ENCODE peak calls at places on chromosomes 5 and 9, in ten cellular contexts. W is PC-3, L is IMR-90, E is upper lobe of right lung, G is cardiac muscle cell, O is body of pancreas, N is aorta, A is psoas muscle, X is left ventricle myocardium inferior, Y is GM23248. K is an unnamed sample. For H3K9me3, the result is how much of the 10 kb centered on the place peaks cover.

GRCh38 chr5:75034137-75034739 is 18.1 kb downstream of the GCNT4 start:
- DNase-seq in W (peak), L (no peak), E (no peak), G (no peak), O (no peak), N (no peak), A (no peak), X (no peak), Y (no peak), K (peak)

GRCh38 chr5:134103397-134103796 is 11.1 kb upstream of the TCF7 start:
- DNase-seq in W (no peak), L (no peak), E (no peak), G (no peak), O (no peak), N (no peak), A (no peak), X (no peak), Y (no peak), K (no peak)

GRCh38 chr9:93237535-93237934 is 53.6 kb downstream of the WNK2 start:
- DNase-seq in W (no peak), L (no peak), E (no peak), G (no peak), O (no peak), N (no peak), A (no peak), X (no peak), Y (no peak), K (no peak)

GRCh38 chr9:133584559-133585476 is 24.4 kb downstream of the FAM163B start:
- DNase-seq in W (no peak), L (no peak), E (no peak), G (no peak), O (no peak), N (no peak), A (no peak), X (no peak), Y (peak), K (no peak)

GRCh38 chr9:131349881-131350563 is 43.9 kb upstream of the PRRC2B start:
- DNase-seq in W (peak), L (peak), E (peak), G (peak), O (peak), N (peak), A (peak), X (peak), Y (peak), K (peak)

GRCh38 chr9:97632406-97632991 is 669 bp downstream of the TSTD2 start:
- DNase-seq in W (no peak), L (peak), E (peak), G (peak), O (peak), N (peak), A (peak), X (peak), Y (peak), K (no peak)

GRCh38 chr9:130933114-130934046 is 5.7 kb downstream of the FIBCD1 start:
- DNase-seq in W (peak), L (peak), E (no peak), G (no peak), O (no peak), N (no peak), A (no peak), X (no peak), Y (peak), K (no peak)

GRCh38 chr5:137617806-137618205 is 118.1 kb downstream of the KLHL3 start:
- DNase-seq in W (peak), L (peak), E (no peak), G (no peak), O (no peak), N (no peak), A (no peak), X (no peak), Y (peak), K (no peak)

GRCh38 chr5:154771383-154771901 is 16.3 kb downstream of the LARP1 start:
- DNase-seq in W (no peak), L (peak), E (no peak), G (peak), O (no peak), N (no peak), A (no peak), X (no peak), Y (peak), K (no peak)

GRCh38 chr9:113011911-113012381 is at the start of gene ZNF883:
- DNase-seq in W (no peak), L (peak), E (peak), G (peak), O (peak), N (peak), A (peak), X (peak), Y (peak), K (no peak)

GRCh38 chr9:14870086-14870485 is 40.1 kb downstream of the FREM1 start:
- DNase-seq in W (no peak), L (no peak), E (no peak), G (no peak), O (no peak), N (no peak), A (no peak), X (no peak), Y (no peak), K (no peak)

GRCh38 chr9:92295240-92295790 is 1.8 kb upstream of the IARS1 start:
- DNase-seq in W (no peak), L (no peak), E (no peak), G (peak), O (no peak), N (no peak), A (no peak), X (no peak), Y (no peak), K (no peak)

GRCh38 chr5:130222638-130223037 is 318.4 kb downstream of the CHSY3 start:
- DNase-seq in W (peak), L (no peak), E (no peak), G (no peak), O (no peak), N (no peak), A (no peak), X (no peak), Y (no peak), K (no peak)

GRCh38 chr5:54195701-54196100 is 114.7 kb downstream of the ARL15 start:
- DNase-seq in W (no peak), L (peak), E (no peak), G (no peak), O (no peak), N (no peak), A (no peak), X (no peak), Y (peak), K (no peak)

GRCh38 chr5:32343058-32343672 is 30.4 kb upstream of the MTMR12 start:
- DNase-seq in W (no peak), L (no peak), E (no peak), G (no peak), O (no peak), N (no peak), A (no peak), X (no peak), Y (no peak), K (no peak)

GRCh38 chr5:32346869-32347268 is 34.1 kb upstream of the MTMR12 start:
- DNase-seq in W (peak), L (no peak), E (no peak), G (no peak), O (no peak), N (no peak), A (no peak), X (no peak), Y (no peak), K (no peak)

GRCh38 chr5:32339198-32339597 is 26.5 kb upstream of the MTMR12 start:
- DNase-seq in W (peak), L (peak), E (no peak), G (peak), O (no peak), N (no peak), A (no peak), X (no peak), Y (peak), K (no peak)

GRCh38 chr5:32339878-32340277 is 27.1 kb upstream of the MTMR12 start:
- DNase-seq in W (no peak), L (no peak), E (no peak), G (no peak), O (no peak), N (no peak), A (no peak), X (no peak), Y (no peak), K (no peak)

DNA sequence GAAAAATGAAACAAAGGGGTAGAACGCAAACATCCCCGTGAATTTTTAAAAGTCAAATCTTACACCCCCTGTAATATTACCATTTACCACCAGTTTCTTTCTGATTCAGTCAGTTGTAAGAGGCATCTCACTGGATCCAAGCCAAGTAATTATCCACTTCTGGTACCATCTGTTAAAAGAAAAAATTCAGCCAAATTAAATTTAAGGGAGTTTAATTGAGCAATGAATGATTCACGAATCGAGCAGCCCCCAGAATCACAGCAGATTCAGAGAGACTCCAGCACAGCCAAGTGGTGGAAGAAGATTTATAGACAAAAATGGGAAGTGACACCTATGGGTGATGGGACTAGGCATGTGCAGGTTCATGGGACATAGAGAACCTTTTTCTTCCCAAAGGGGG is 29.9 kb upstream of the MTMR12 start:
- DNase-seq in W (no peak), L (no peak), E (no peak), G (no peak), O (no peak), N (no peak), A (no peak), X (no peak), Y (no peak), K (no peak)
- H3K9me3 ChIP-seq in W (under half), L (under half), E (under half), G (under half), O (under half), N (under half), A (under half), X (under half), Y (under half), K (under half)

GRCh38 chr9:35520404-35520790 is 30.5 kb downstream of the RUSC2 start:
- DNase-seq in W (no peak), L (peak), E (no peak), G (no peak), O (no peak), N (no peak), A (no peak), X (no peak), Y (peak), K (no peak)

GRCh38 chr9:35521708-35522107 is 31.8 kb downstream of the RUSC2 start:
- DNase-seq in W (no peak), L (peak), E (no peak), G (peak), O (no peak), N (no peak), A (peak), X (no peak), Y (peak), K (no peak)

GRCh38 chr9:35518981-35519679 is 29.2 kb downstream of the RUSC2 start:
- DNase-seq in W (peak), L (peak), E (no peak), G (no peak), O (no peak), N (no peak), A (no peak), X (no peak), Y (peak), K (no peak)

GRCh38 chr9:35518212-35518917 is 28.5 kb downstream of the RUSC2 start:
- DNase-seq in W (peak), L (peak), E (no peak), G (peak), O (peak), N (no peak), A (peak), X (no peak), Y (peak), K (no peak)

GRCh38 chr9:35519697-35520403 is 29.9 kb downstream of the RUSC2 start:
- DNase-seq in W (no peak), L (no peak), E (no peak), G (no peak), O (no peak), N (no peak), A (no peak), X (no peak), Y (peak), K (no peak)
- H3K4me3 ChIP-seq in W (peak), L (no peak), E (no peak), G (no peak), O (no peak), N (no peak), A (peak), X (peak), Y (peak), K (no peak)

DNA sequence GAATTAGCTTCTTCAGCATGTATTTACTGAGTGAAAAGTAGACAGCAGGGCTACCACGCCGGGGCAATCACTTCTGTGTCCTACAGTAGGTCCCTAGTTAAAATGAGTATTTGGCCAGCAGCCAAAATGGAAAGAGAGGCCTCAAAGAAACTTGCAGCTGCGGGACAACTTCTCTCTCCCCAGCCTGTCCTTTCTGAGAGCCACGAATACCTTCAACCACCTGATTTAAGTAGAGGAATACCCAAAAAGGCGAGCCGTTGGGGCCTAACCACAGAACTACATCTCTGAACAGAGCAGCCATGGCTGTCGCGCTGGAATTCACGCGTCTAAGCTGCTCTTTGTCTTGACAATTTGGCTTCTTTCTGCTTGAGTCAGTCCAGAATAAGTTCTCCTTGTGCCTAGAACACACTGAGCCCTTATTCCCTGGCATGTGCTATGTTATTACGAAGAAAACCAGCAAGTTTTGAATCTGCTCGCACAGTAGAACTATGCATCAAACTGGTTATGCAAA is 43.8 kb upstream of the GOLPH3 start:
- DNase-seq in W (peak), L (no peak), E (no peak), G (peak), O (no peak), N (no peak), A (no peak), X (no peak), Y (no peak), K (no peak)
- H3K27ac ChIP-seq in W (no peak), L (no peak), E (no peak), G (peak), O (no peak), N (no peak), A (no peak), X (peak), Y (no peak), K (no peak)

DNA sequence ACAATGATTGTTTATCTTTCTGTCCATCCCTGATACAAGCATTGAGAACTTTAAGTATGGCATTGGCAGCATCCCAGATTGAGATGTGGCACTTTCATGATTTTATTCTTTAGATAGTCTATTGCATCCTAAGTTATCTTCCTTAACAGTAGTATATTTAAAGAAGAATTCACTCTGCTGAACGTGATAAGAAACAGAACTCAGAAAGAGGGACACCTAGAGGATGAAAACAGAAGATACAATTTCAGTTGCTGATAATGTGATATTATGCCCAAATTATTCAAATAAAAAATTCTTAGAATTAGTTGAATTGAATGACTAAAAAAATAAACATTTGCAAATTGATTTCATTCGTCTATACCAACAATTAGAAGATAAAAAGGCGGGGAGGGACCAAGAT is 218.1 kb upstream of the DMRTA1 start:
- DNase-seq in W (peak), L (peak), E (no peak), G (no peak), O (no peak), N (no peak), A (no peak), X (no peak), Y (peak), K (no peak)
- H3K9me3 ChIP-seq in W (under half), L (under half), E (under half), G (under half), O (under half), N (under half), A (under half), X (under half), Y (under half), K (under half)

GRCh38 chr9:120868676-120869359 is 8.2 kb downstream of the PHF19 start:
- DNase-seq in W (peak), L (peak), E (peak), G (peak), O (peak), N (peak), A (peak), X (peak), Y (peak), K (peak)
- H3K4me3 ChIP-seq in W (peak), L (peak), E (peak), G (peak), O (peak), N (peak), A (peak), X (peak), Y (peak), K (peak)

K was measured in CD4-positive, alpha-beta memory T cell.